ENCODE peak calls at places on chromosome 5, in four cellular contexts. F is HepG2, O is K562, Z is GM12878. T is an unnamed sample.

GRCh38 chr5:134738133-134738962 is at the start of gene CAMLG:
- DNase-seq in O (peak; percentile 94), F (peak; percentile 92), Z (peak; percentile 92), T (peak; percentile 93)

GRCh38 chr5:15234366-15234765 is 265.6 kb upstream of the FBXL7 start:
- DNase-seq in Z (no peak), F (no peak), O (no peak), T (no peak)

GRCh38 chr5:151598984-151599383 is 7.9 kb upstream of the FAT2 start:
- DNase-seq in F (no peak), O (no peak), Z (no peak), T (no peak)

GRCh38 chr5:158769702-158770101 is 330.0 kb downstream of the EBF1 start:
- DNase-seq in F (no peak), O (no peak), Z (no peak), T (no peak)

GRCh38 chr5:24381861-24382460 is 262.8 kb downstream of the CDH10 start:
- DNase-seq in F (no peak), O (no peak), Z (no peak), T (no peak)

GRCh38 chr5:94276751-94277150 is 341.7 kb downstream of the KIAA0825 start:
- DNase-seq in O (no peak), F (no peak), Z (no peak), T (no peak)

GRCh38 chr5:10856646-10857332 is 95.8 kb upstream of the DAP start:
- DNase-seq in O (peak; percentile 62), F (peak; percentile 71), Z (no peak), T (peak; percentile 67)

GRCh38 chr5:72597456-72597948 is 90.3 kb upstream of the ZNF366 start:
- DNase-seq in Z (no peak), O (peak; percentile 88), F (no peak), T (no peak)

GRCh38 chr5:93192107-93192506 is 388.9 kb downstream of the NR2F1-AS1 start:
- DNase-seq in F (peak; percentile 71), O (no peak), Z (no peak), T (no peak)

GRCh38 chr5:57989378-57989777 is 470.5 kb downstream of the PLK2 start:
- DNase-seq in F (no peak), O (no peak), Z (no peak), T (no peak)

GRCh38 chr5:133868946-133869674 is 99.3 kb downstream of the C5orf15 start:
- DNase-seq in Z (no peak), O (peak; percentile 71), F (peak; percentile 21), T (peak; percentile 77)

GRCh38 chr5:43412151-43412550 is at the start of gene CCL28:
- DNase-seq in O (no peak), Z (no peak), F (no peak), T (no peak)

GRCh38 chr5:88675758-88676636 is 207.0 kb downstream of the MEF2C start:
- DNase-seq in O (peak; percentile 29), Z (no peak), F (no peak), T (peak; percentile 68)

GRCh38 chr5:134007581-134008256 is 2.9 kb upstream of the VDAC1 start:
- DNase-seq in Z (no peak), F (no peak), O (peak; percentile 79), T (peak; percentile 57)

GRCh38 chr5:170427672-170428236 is 38.6 kb upstream of the KCNMB1 start:
- DNase-seq in F (no peak), Z (no peak), O (no peak), T (no peak)
- TF ChIP-seq FOXM1 in F (no peak), Z (no peak), O (no peak), T (no peak)

DNA sequence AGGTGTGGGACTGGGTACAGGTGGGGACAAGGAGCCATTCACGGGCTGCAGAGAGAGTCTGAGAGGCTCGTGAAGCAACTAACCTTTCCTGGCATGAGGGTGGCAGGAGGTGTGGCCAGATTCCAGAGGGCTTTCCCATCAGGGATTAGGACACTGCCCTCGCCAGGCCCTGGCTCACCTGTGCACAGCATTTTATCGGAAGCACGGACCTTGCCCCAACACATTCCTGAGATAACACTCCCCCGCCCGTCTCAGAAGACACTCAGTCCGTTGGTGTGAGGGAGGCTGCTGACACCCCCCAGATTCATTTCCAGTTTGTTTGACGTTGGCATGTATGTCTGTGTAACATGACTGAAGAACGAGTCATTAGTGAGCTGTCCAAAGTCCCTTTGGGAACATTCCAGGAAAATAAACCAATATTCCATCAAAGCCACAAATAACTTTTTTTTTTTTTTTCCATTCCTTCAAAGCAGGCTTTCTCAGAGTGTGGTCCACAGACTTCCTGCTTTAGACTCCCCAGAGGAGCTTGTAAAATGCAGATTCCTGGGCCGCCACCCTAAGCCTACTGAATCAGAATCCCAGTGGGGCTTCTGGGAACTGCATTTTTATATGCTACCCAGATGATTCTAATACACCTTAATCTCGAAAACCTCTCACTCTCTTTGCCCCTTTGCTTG is 23.4 kb downstream of the WWC1 start:
- DNase-seq in O (no peak), F (peak; percentile 97), Z (no peak), T (no peak)
- TF ChIP-seq TARDBP in O (no peak), F (peak; percentile 39), Z (no peak), T (no peak)

GRCh38 chr5:16465544-16466432 is at the start of gene ZNF622:
- DNase-seq in Z (peak; percentile 68), O (peak; percentile 87), F (peak; percentile 91), T (peak; percentile 87)
- TF ChIP-seq BHLHE40 in Z (peak; percentile 11), O (peak; percentile 39), F (no peak), T (no peak)

DNA sequence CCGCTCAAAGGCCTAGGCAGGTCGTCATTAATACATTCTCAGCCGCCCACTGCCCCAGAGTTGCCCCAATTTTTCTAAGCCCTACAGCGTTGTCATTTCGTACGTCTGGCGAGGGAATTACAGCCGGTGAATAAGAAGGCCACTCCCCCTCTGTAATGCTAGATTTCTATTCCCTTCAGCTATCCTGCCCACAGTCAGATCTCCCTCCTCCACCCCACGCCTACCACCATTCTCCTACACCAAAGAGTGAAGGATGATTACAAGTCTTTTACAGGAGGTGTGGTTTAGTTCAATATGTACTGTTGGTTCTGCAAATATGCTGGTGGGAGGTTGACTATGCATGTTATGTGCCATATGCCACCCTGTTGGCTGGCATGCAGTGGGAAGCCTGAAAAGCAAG is 83.7 kb upstream of the SMIM15 start:
- DNase-seq in F (no peak), O (no peak), Z (no peak), T (no peak)
- TF ChIP-seq FOXM1 in F (no peak), O (no peak), Z (no peak), T (no peak)

DNA sequence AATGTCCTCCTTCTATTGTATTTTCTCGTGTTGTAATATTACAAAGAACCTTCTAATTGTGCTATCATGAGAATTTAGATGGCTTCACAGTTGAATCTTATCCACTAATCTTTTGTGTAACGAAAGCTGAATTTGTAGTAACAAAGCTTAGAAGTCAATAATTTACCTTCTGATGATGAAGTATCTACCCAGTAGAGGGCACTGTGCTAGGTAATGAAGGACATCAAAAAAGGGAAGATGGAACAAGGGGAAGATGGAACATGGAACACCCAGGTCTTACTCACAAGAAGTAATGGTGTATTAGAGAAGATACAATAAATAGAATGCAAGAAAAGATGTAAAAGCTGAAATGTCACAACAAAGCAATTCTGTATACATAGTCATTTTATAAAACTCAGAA is 131.0 kb upstream of the CCNG1 start:
- DNase-seq in F (peak; percentile 10), O (no peak), Z (no peak), T (peak; percentile 8)
- TF ChIP-seq TARDBP in F (no peak), O (no peak), Z (no peak), T (no peak)

GRCh38 chr5:147830035-147830434 is 1.4 kb downstream of the SPINK1 start:
- DNase-seq in O (no peak), F (peak; percentile 5), Z (no peak), T (no peak)

GRCh38 chr5:147831465-147831864 is at the start of gene SPINK1:
- DNase-seq in O (no peak), Z (no peak), F (no peak), T (no peak)

GRCh38 chr5:147836439-147836838 is 5.0 kb upstream of the SPINK1 start:
- DNase-seq in O (no peak), Z (no peak), F (no peak), T (no peak)

GRCh38 chr5:147835386-147835798 is 3.9 kb upstream of the SPINK1 start:
- DNase-seq in F (peak; percentile 94), O (no peak), Z (no peak), T (no peak)
- TF ChIP-seq BHLHE40 in F (peak; percentile 90), O (no peak), Z (no peak), T (no peak)

GRCh38 chr5:76804266-76804665 is 14.6 kb upstream of the F2RL1 start:
- DNase-seq in Z (no peak), O (no peak), F (peak; percentile 60), T (no peak)
- TF ChIP-seq FOXM1 in Z (no peak), O (no peak), F (no peak), T (no peak)

DNA sequence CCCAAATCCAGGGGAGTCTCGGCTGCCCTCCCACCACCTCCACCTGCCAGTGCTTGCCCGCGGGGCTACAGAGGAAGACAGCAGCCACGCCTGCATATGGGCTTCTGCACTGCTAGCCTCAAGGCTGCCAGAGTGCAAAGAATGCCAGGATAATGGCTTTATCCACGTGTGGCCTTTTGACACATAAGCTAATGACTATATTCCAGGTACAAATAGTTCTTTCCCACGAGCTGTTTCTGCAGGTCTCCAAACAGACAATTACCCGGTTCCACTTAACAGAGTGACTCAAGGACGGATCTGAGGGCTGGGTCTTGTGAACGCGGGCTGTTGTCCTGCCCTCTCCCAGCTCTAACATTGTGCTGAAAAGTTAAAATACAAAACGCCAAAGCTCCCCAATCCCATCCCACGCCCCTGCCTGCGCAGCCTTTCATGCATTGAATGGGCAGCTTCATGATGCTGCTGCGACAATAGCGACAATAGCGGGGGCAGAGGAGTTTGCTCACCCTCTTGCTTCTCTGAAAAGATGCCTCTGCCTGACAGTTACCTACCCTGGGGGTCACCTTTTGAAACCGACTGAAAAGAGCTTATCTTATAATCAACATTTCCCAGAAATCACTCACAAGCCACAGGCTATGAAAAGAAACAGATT is 39.1 kb upstream of the MSH3 start:
- DNase-seq in O (no peak), Z (no peak), F (no peak), T (no peak)
- TF ChIP-seq TARDBP in O (no peak), Z (no peak), F (no peak), T (no peak)